ENCODE peak calls at places on chromosome 21, in five cellular contexts. N, S, Z, W and J are unnamed samples.

GRCh38 chr21:33373451-33373850 is 29.8 kb upstream of the IFNGR2 start:
- DNase-seq in N (no peak), S (peak; percentile 17), Z (no peak), W (no peak), J (no peak)

GRCh38 chr21:26845066-26845749 is at the start of gene ADAMTS1:
- DNase-seq in N (peak; percentile 71), S (peak; percentile 97), Z (peak; percentile 86), W (peak; percentile 98), J (peak; percentile 92)

GRCh38 chr21:27406297-27407009 is 439.6 kb upstream of the ADAMTS5 start:
- DNase-seq in N (no peak), S (no peak), Z (peak; percentile 24), W (no peak), J (peak; percentile 33)

GRCh38 chr21:41548781-41549180 is 40.8 kb upstream of the TMPRSS2 start:
- DNase-seq in N (peak; percentile 18), S (no peak), Z (no peak), W (no peak), J (no peak)

GRCh38 chr21:41112740-41113692 is 54.9 kb upstream of the BACE2 start:
- DNase-seq in N (no peak), S (no peak), Z (peak; percentile 88), W (no peak), J (peak; percentile 67)

GRCh38 chr21:42414928-42415769 is 11.4 kb downstream of the UBASH3A start:
- DNase-seq in N (peak; percentile 43), S (no peak), Z (peak; percentile 65), W (no peak), J (peak; percentile 79)

GRCh38 chr21:25179116-25179515 is 428.2 kb downstream of the MRPL39 start:
- DNase-seq in N (no peak), S (no peak), Z (peak; percentile 67), W (no peak), J (peak; percentile 26)

GRCh38 chr21:31750843-31751242 is 18.9 kb upstream of the SCAF4 start:
- DNase-seq in N (no peak), S (no peak), Z (no peak), W (no peak), J (no peak)

GRCh38 chr21:22892041-22892440 is 1893.8 kb downstream of the NCAM2 start:
- DNase-seq in N (no peak), S (no peak), Z (no peak), W (no peak), J (no peak)

GRCh38 chr21:31203371-31204054 is 140.5 kb downstream of the TIAM1 start:
- DNase-seq in N (no peak), S (no peak), Z (peak; percentile 82), W (no peak), J (peak; percentile 49)

GRCh38 chr21:15061284-15061683 is 3.5 kb downstream of the NRIP1 start:
- DNase-seq in N (no peak), S (no peak), Z (no peak), W (no peak), J (no peak)

GRCh38 chr21:42638266-42638863 is 15.1 kb upstream of the PDE9A start:
- DNase-seq in N (no peak), S (no peak), Z (no peak), W (no peak), J (no peak)

GRCh38 chr21:33266784-33267135 is 593 bp downstream of the IL10RB start:
- DNase-seq in N (peak; percentile 28), S (peak; percentile 69), Z (no peak), W (no peak), J (no peak)

GRCh38 chr21:32726742-32727477 is 903 bp downstream of the SYNJ1 start:
- DNase-seq in N (no peak), S (peak; percentile 65), Z (peak; percentile 26), W (no peak), J (peak; percentile 41)

GRCh38 chr21:40507978-40508377 is 339.0 kb downstream of the DSCAM start:
- DNase-seq in N (no peak), S (no peak), Z (peak; percentile 53), W (no peak), J (no peak)

GRCh38 chr21:38775733-38776132 is 30.0 kb upstream of the ETS2 start:
- DNase-seq in N (no peak), S (no peak), Z (no peak), W (no peak), J (no peak)

GRCh38 chr21:33685613-33686197 is 43.4 kb downstream of the ITSN1 start:
- DNase-seq in N (no peak), S (no peak), Z (peak; percentile 75), W (no peak), J (peak; percentile 88)

GRCh38 chr21:35329940-35330670 is 281.0 kb upstream of the RUNX1 start:
- DNase-seq in N (no peak), S (no peak), Z (peak; percentile 47), W (no peak), J (no peak)

GRCh38 chr21:42063578-42064521 is 7.3 kb upstream of the UMODL1 start:
- DNase-seq in N (peak; percentile 73), S (no peak), Z (no peak), W (no peak), J (no peak)

GRCh38 chr21:33541105-33541711 is 709 bp downstream of the GART start:
- DNase-seq in N (no peak), S (no peak), Z (peak; percentile 29), W (no peak), J (peak; percentile 44)

GRCh38 chr21:42833439-42833815 is 45.9 kb downstream of the WDR4 start:
- DNase-seq in N (peak; percentile 54), S (no peak), Z (no peak), W (no peak), J (peak; percentile 12)

GRCh38 chr21:23986214-23986613 is 1621.1 kb downstream of the MRPL39 start:
- DNase-seq in N (no peak), S (no peak), Z (no peak), W (no peak), J (no peak)

GRCh38 chr21:41478319-41479177 is 29.4 kb downstream of the TMPRSS2 start:
- DNase-seq in N (no peak), S (no peak), Z (no peak), W (no peak), J (no peak)

GRCh38 chr21:41973861-41974751 is 20.3 kb upstream of the C2CD2 start:
- DNase-seq in N (peak; percentile 22), S (no peak), Z (no peak), W (no peak), J (no peak)

GRCh38 chr21:15121655-15122120 is 56.9 kb upstream of the NRIP1 start:
- DNase-seq in N (peak; percentile 52), S (no peak), Z (peak; percentile 71), W (no peak), J (peak; percentile 80)

GRCh38 chr21:39050839-39051560 is 132.3 kb downstream of the PSMG1 start:
- DNase-seq in N (no peak), S (no peak), Z (no peak), W (no peak), J (no peak)

GRCh38 chr21:39004776-39005605 is 178.3 kb downstream of the PSMG1 start:
- DNase-seq in N (peak; percentile 35), S (peak; percentile 83), Z (no peak), W (peak; percentile 52), J (peak; percentile 42)

GRCh38 chr21:39885119-39885848 is 18.0 kb downstream of the PCP4 start:
- DNase-seq in N (no peak), S (peak; percentile 81), Z (peak; percentile 28), W (peak; percentile 37), J (no peak)

DNA sequence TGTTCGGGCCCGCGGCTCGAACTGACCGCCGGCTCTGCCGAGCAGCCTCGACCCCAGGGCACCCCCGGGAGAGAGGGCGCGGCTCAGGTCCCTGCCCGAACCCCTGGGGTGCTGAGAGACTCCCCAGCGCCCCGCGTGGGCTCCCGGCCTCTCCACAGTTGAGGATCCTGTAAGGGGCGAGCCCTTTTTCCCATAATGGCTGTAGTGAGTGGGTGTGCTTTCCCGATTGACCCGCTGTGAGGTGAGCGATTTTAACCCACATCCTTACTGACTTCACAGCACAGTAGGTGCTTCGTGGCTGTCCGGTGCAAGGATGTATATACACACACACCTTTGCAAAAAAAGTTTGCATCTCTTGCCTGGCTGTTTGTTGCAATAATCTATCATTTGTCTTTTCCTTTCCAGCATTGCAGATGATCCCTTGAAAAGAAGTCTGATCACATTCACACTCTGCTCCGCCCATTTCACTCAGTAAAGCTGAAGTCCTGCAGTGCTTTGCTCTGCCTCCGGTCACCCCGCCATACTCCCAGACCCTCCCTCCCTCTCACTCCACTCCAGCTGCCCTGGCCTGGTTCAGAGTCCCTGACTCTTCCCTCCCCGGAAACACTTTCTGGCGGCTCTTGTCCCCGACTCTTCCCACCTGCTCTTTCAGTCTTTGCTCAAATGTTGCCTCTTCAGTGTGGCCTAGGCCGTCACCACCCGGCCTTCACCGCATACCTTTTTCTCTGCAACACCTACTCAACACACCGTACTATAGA is 955 bp upstream of the UBE2G2 start:
- DNase-seq in N (no peak), S (no peak), Z (no peak), W (no peak), J (peak; percentile 34)
- TF ChIP-seq CTCF in N (no peak), S (no peak), Z (no peak), W (no peak), J (no peak)

GRCh38 chr21:45556302-45556644 is 14.0 kb upstream of the SLC19A1 start:
- DNase-seq in N (no peak), S (no peak), Z (no peak), W (no peak), J (no peak)
- H3K4me3 ChIP-seq in N (no peak overlapping the region), S (peak overlapping the region; percentile 57), Z (no peak overlapping the region), W (peak overlapping the region; percentile 64), J (no peak overlapping the region)

DNA sequence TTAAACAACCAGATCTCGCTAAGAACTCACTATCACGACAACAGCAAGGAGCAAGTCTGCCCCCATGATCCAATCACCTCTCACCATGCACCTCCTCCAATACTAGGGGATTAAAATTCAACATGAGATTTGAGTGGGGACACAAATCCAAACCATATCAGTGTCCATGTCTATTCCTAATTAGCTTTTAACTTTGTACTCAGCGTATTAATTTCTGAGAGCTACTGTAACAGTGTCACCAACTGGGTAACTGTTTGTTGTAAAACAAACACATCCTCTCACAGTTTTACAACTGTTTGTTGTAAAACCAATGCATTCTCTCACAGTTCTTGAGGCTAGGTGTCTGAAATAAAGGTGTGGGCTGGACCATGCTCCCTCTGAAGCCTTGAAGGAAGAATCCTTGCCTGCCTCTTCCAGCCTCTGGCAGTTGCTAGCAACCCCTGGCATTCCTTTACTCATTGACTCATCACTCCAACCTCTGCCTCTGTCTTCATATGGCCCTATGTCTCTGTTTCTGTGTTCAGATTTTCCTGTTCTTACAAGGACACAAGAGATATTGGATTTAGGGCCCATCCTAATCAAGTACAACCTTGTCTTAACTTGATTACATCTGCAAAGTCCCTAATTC is 121.2 kb downstream of the LTN1 start:
- DNase-seq in N (no peak), S (no peak), Z (no peak), W (no peak), J (peak; percentile 18)
- TF ChIP-seq CTCF in N (no peak), S (no peak), Z (no peak), W (no peak), J (no peak)

DNA sequence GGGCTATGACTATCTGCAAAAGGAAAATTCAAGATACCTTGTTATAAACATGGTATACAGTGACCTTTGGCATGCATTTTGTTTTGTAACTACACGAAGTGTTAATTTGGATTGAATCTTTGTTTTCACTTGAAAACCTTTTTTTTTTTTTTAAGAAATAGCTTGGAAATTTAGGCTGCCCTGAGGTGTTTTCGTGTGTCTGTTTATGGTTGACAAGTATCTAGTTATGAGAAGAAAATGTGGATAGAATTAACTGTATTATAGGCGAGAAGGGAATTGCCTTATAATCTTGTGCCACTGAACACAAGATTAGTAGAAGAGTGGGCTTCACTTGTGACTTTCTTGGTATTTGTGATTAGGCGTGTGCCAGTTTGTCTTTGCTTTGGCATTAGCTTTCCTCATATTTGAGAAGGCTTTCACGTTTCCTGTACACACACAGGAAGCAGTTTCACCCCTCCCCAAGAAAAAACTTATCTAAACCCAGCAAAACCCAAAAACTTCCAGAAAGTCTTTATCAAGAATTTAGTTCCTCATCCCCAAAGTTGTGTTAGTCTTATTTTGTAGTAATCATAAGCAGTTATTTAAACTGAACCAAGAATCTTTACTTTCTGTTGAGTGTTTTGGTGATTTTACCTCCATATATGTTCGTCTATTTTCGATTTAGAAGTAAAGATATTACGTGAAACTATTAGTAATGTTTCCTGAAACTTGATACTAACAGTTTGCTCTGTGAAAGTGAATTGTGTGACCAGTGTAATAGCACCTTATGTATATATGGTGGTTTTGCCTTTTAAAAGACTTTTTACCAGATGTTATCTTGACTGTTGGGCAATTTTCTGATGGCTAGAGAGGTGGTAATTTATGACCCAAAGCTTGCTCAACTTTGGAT is 3.8 kb downstream of the DYRK1A start:
- DNase-seq in N (no peak), S (no peak), Z (peak; percentile 70), W (no peak), J (peak; percentile 78)
- H3K4me3 ChIP-seq in N (peak overlapping the region; percentile 2), S (peak overlapping the region; percentile 96), Z (peak overlapping the region; percentile 28), W (peak overlapping the region; percentile 81), J (peak overlapping the region; percentile 47)